ENCODE peak calls at places on chromosome 4, in ten cellular contexts. V is sciatic nerve; A is stimulated activated CD8-positive, alpha-beta memory T cell treated with anti-CD3 and anti-CD28 coated beads, Interleukin-4, amount 100 ng/mL, for 4 hours; L is CD8-positive, alpha-beta memory T cell; P is smooth muscle cell of the brain vasculature; O is body of pancreas; R is renal cortical epithelial cell; I is NB4; X is kidney epithelial cell; N is epithelial cell of esophagus. K is an unnamed sample.
A peak's percentile ranks its signal among the peaks of the same experiment; 100 is the strongest.

GRCh38 chr4:142463195-142463594 is 382.9 kb downstream of the INPP4B start:
- DNase-seq in V (no peak), A (no peak), L (no peak), P (no peak), O (no peak), R (peak; percentile 25), I (no peak), X (no peak), N (no peak), K (no peak)

GRCh38 chr4:122700178-122700725 is 32.3 kb upstream of the BBS12 start:
- DNase-seq in V (no peak), A (no peak), L (no peak), P (peak; percentile 36), O (peak; percentile 67), R (peak; percentile 73), I (no peak), X (no peak), N (peak; percentile 72), K (peak; percentile 50)

GRCh38 chr4:17726911-17727310 is 54.5 kb downstream of the FAM184B start:
- DNase-seq in V (no peak), A (no peak), L (no peak), P (no peak), O (no peak), R (no peak), I (no peak), X (no peak), N (peak; percentile 31), K (no peak)

GRCh38 chr4:118849867-118850812 is 14.2 kb upstream of the SEC24D start:
- DNase-seq in V (no peak), A (no peak), L (peak; percentile 59), P (no peak), O (no peak), R (peak; percentile 57), I (peak; percentile 43), X (no peak), N (peak; percentile 33), K (no peak)

GRCh38 chr4:53619431-53619830 is 28.1 kb upstream of the LNX1 start:
- DNase-seq in V (no peak), A (no peak), L (no peak), P (no peak), O (no peak), R (no peak), I (no peak), X (no peak), N (peak; percentile 36), K (no peak)

GRCh38 chr4:15244354-15244753 is 183.5 kb upstream of the C1QTNF7 start:
- DNase-seq in V (no peak), A (no peak), L (no peak), P (no peak), O (no peak), R (peak; percentile 54), I (no peak), X (no peak), N (peak; percentile 72), K (no peak)

GRCh38 chr4:154506253-154506652 is 14.7 kb upstream of the DCHS2 start:
- DNase-seq in V (no peak), A (no peak), L (no peak), P (peak; percentile 17), O (no peak), R (peak; percentile 58), I (peak; percentile 39), X (no peak), N (peak; percentile 55), K (no peak)

GRCh38 chr4:113476800-113477199 is 284.7 kb downstream of the CAMK2D start:
- DNase-seq in V (no peak), A (peak; percentile 4), L (no peak), P (no peak), O (no peak), R (peak; percentile 11), I (no peak), X (no peak), N (peak; percentile 92), K (no peak)

GRCh38 chr4:102281171-102281842 is 64.0 kb downstream of the SLC39A8 start:
- DNase-seq in V (no peak), A (no peak), L (no peak), P (no peak), O (no peak), R (no peak), I (no peak), X (no peak), N (no peak), K (no peak)

GRCh38 chr4:109235683-109236082 is 66.8 kb downstream of the COL25A1 start:
- DNase-seq in V (no peak), A (no peak), L (no peak), P (no peak), O (no peak), R (no peak), I (no peak), X (no peak), N (no peak), K (no peak)

GRCh38 chr4:25703731-25704388 is 48.2 kb downstream of the SLC34A2 start:
- DNase-seq in V (no peak), A (no peak), L (no peak), P (no peak), O (no peak), R (peak; percentile 86), I (no peak), X (peak; percentile 43), N (peak; percentile 24), K (peak; percentile 76)

GRCh38 chr4:40550900-40551546 is 78.6 kb downstream of the RBM47 start:
- DNase-seq in V (no peak), A (no peak), L (peak; percentile 26), P (no peak), O (peak; percentile 71), R (peak; percentile 84), I (peak; percentile 75), X (no peak), N (peak; percentile 75), K (no peak)

GRCh38 chr4:151690164-151690856 is 70.5 kb downstream of the GATB start:
- DNase-seq in V (no peak), A (no peak), L (no peak), P (no peak), O (no peak), R (no peak), I (no peak), X (no peak), N (no peak), K (no peak)

GRCh38 chr4:107467461-107467860 is 252.6 kb downstream of the PAPSS1 start:
- DNase-seq in V (no peak), A (no peak), L (no peak), P (no peak), O (no peak), R (no peak), I (no peak), X (no peak), N (no peak), K (no peak)

GRCh38 chr4:71026086-71026485 is 32.6 kb downstream of the DCK start:
- DNase-seq in V (no peak), A (no peak), L (no peak), P (peak; percentile 39), O (peak; percentile 57), R (peak; percentile 81), I (no peak), X (peak; percentile 58), N (peak; percentile 77), K (peak; percentile 52)

GRCh38 chr4:109434007-109434792 is 585 bp downstream of the SEC24B start:
- DNase-seq in V (peak; percentile 69), A (no peak), L (peak; percentile 15), P (no peak), O (peak; percentile 58), R (no peak), I (peak; percentile 44), X (no peak), N (peak; percentile 24), K (no peak)

GRCh38 chr4:151014521-151015457 is at the start of gene LRBA:
- DNase-seq in V (peak; percentile 75), A (peak; percentile 64), L (peak; percentile 83), P (peak; percentile 3), O (peak; percentile 91), R (peak; percentile 60), I (peak; percentile 79), X (no peak), N (peak; percentile 89), K (no peak)

GRCh38 chr4:176443117-176443516 is 123.4 kb downstream of the SPCS3 start:
- DNase-seq in V (no peak), A (no peak), L (no peak), P (peak; percentile 46), O (no peak), R (peak; percentile 82), I (no peak), X (peak; percentile 58), N (peak; percentile 87), K (no peak)

GRCh38 chr4:54516556-54517215 is 141.1 kb upstream of the KIT start:
- DNase-seq in V (no peak), A (no peak), L (no peak), P (no peak), O (no peak), R (no peak), I (no peak), X (no peak), N (peak; percentile 24), K (no peak)

GRCh38 chr4:2441393-2442174 is 22.8 kb downstream of the CFAP99 start:
- DNase-seq in V (no peak), A (peak; percentile 41), L (peak; percentile 67), P (no peak), O (peak; percentile 81), R (peak; percentile 43), I (peak; percentile 90), X (no peak), N (peak; percentile 56), K (no peak)

GRCh38 chr4:83269256-83269655 is 15.3 kb downstream of the COQ2 start:
- DNase-seq in V (no peak), A (no peak), L (no peak), P (no peak), O (no peak), R (peak; percentile 23), I (no peak), X (no peak), N (no peak), K (no peak)

GRCh38 chr4:140940589-140940988 is 184.4 kb upstream of the TBC1D9 start:
- DNase-seq in V (no peak), A (no peak), L (no peak), P (no peak), O (no peak), R (no peak), I (no peak), X (no peak), N (no peak), K (no peak)